ENCODE peak calls at places on chromosomes 7 and 10, in six cellular contexts. T is H9, W is mesenchymal stem cell, S is neuronal stem cell, L is H1, K is trophoblast cell. A is an unnamed sample.

GRCh38 chr10:73762915-73763314 is 18.7 kb downstream of the SEC24C start:
- DNase-seq in T (no peak), W (no peak), S (no peak), L (no peak), K (no peak), A (peak)

GRCh38 chr10:75959912-75960311 is 528.5 kb downstream of the LRMDA start:
- DNase-seq in T (no peak), W (peak), S (no peak), L (no peak), K (no peak), A (no peak)

GRCh38 chr10:95391570-95392249 is 100.9 kb upstream of the PDLIM1 start:
- DNase-seq in T (peak), W (peak), S (peak), L (no peak), K (no peak), A (peak)

GRCh38 chr10:48317321-48317990 is 11.0 kb downstream of the MAPK8 start:
- DNase-seq in T (no peak), W (no peak), S (no peak), L (no peak), K (no peak), A (no peak)

GRCh38 chr7:138495485-138495884 is 35.4 kb downstream of the TRIM24 start:
- DNase-seq in T (no peak), W (no peak), S (no peak), L (no peak), K (no peak), A (no peak)

GRCh38 chr10:6014241-6014761 is 37.0 kb upstream of the IL15RA start:
- DNase-seq in T (peak), W (peak), S (no peak), L (peak), K (peak), A (peak)

GRCh38 chr7:122248472-122248871 is 56.1 kb downstream of the FEZF1 start:
- DNase-seq in T (no peak), W (no peak), S (no peak), L (no peak), K (peak), A (no peak)

GRCh38 chr7:158910254-158911053 is 54.1 kb downstream of the DYNC2I1 start:
- DNase-seq in T (peak), W (no peak), S (no peak), L (no peak), K (no peak), A (no peak)

GRCh38 chr10:16545126-16545736 is 23.6 kb upstream of the C1QL3 start:
- DNase-seq in T (peak), W (peak), S (no peak), L (no peak), K (peak), A (peak)

GRCh38 chr10:22218448-22218847 is 633 bp upstream of the EBLN1 start:
- DNase-seq in T (peak), W (no peak), S (no peak), L (no peak), K (no peak), A (no peak)

GRCh38 chr10:66860376-66860945 is 65.4 kb upstream of the LRRTM3 start:
- DNase-seq in T (no peak), W (no peak), S (no peak), L (no peak), K (no peak), A (no peak)

GRCh38 chr10:92690211-92691041 is 671 bp downstream of the HHEX start:
- DNase-seq in T (peak), W (peak), S (peak), L (peak), K (peak), A (peak)

GRCh38 chr7:14286036-14286435 is 296.6 kb upstream of the ETV1 start:
- DNase-seq in T (no peak), W (no peak), S (no peak), L (no peak), K (peak), A (no peak)

DNA sequence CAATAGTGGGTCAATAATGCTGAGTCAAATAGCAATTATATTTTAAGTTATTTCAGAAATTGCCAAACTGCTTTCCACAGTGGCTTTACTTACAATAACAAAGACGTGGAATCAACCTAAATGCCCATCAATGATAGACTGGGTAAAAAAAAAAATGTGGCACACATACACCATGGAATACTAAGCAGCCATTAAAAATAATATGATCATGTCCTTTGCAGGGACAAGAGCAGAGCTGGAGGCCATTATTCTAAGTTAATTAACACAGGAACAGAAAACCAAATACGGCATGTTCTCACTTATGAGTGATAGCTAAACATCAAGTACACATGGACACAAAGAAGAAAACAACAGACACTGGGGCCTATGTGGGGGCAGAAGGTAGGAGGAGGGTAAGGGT is 15.0 kb upstream of the CYP3A4 start:
- DNase-seq in T (no peak), W (no peak), S (no peak), L (no peak), K (no peak), A (no peak)
- H4K91ac ChIP-seq in T (no peak), W (no peak), S (no peak), L (no peak), K (no peak), A (no peak)

GRCh38 chr7:70744414-70744942 is 387.5 kb upstream of the GALNT17 start:
- DNase-seq in T (no peak), W (no peak), S (no peak), L (no peak), K (no peak), A (no peak)
- H4K91ac ChIP-seq in T (no peak), W (no peak), S (no peak), L (no peak), K (no peak), A (no peak)

DNA sequence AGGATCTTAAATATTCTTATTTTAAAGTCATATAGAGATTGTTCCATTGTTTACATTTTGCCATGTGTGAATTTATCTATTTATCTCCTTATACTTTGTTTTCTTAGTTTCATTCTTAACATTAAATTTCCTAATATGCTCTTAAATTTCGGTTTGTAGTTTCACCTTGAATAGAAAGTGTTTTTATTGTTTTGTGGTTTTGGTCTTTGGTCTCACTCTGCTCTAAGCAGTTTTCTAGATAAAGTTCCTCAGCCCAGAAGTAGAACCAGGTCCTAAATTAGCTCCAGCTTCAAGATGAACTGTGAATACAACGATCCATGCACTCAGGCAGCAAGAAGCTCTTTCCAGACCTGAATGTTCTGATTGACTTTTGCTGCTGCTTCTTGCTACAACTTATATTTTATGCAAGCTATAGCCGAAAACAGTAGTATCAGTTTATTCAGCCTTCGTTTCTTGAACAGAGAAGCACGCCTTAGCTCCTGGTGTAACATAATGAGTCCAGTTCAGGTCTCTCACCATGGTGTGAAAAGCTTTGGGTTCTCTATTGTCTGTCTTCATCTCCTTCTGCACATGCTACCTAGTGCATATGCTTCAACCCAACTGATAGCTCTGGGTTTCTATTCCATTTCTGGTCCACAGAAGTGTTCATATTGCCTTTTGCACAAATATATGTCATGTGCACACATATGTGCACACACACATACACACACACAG is 95.3 kb downstream of the SEM1 start:
- DNase-seq in T (no peak), W (no peak), S (no peak), L (no peak), K (no peak), A (no peak)
- H4K91ac ChIP-seq in T (no peak), W (no peak), S (no peak), L (no peak), K (no peak), A (no peak)

GRCh38 chr10:68135362-68135761 is 26.1 kb downstream of the MYPN start:
- DNase-seq in T (no peak), W (peak), S (no peak), L (no peak), K (no peak), A (peak)
- H4K91ac ChIP-seq in T (no peak), W (no peak), S (no peak), L (no peak), K (no peak), A (peak)

A was measured in IMR-90.